ENCODE peak calls at places on chromosomes 7 and 10, in six cellular contexts. T is esophagus muscularis mucosa, L is psoas muscle, O is astrocyte, H is HL-60, R is pancreas. E is an unnamed sample. For H3K27me3, the result is how much of the 10 kb centered on the place peaks cover.

GRCh38 chr7:152760384-152761115 is 998 bp downstream of the ACTR3B start:
- DNase-seq in T (peak), L (no peak), O (no peak), H (peak), R (no peak), E (no peak)

GRCh38 chr7:4017081-4017480 is 665.0 kb upstream of the FOXK1 start:
- DNase-seq in T (no peak), L (no peak), O (no peak), H (no peak), R (no peak), E (no peak)

GRCh38 chr7:55296070-55296469 is 69.1 kb upstream of the LANCL2 start:
- DNase-seq in T (no peak), L (no peak), O (no peak), H (no peak), R (no peak), E (no peak)

GRCh38 chr7:16647435-16647960 is 1.5 kb downstream of the BZW2 start:
- DNase-seq in T (no peak), L (no peak), O (peak), H (no peak), R (no peak), E (no peak)

GRCh38 chr10:113052076-113052830 is 102.2 kb downstream of the TCF7L2 start:
- DNase-seq in T (no peak), L (no peak), O (no peak), H (no peak), R (no peak), E (no peak)

GRCh38 chr7:10940748-10941358 is 32.8 kb upstream of the PHF14 start:
- DNase-seq in T (no peak), L (no peak), O (no peak), H (no peak), R (no peak), E (no peak)

GRCh38 chr7:16550671-16551070 is 24.0 kb downstream of the LRRC72 start:
- DNase-seq in T (no peak), L (no peak), O (no peak), H (no peak), R (no peak), E (no peak)

GRCh38 chr10:71921319-71922027 is 42.7 kb upstream of the CHST3 start:
- DNase-seq in T (no peak), L (peak), O (no peak), H (no peak), R (no peak), E (no peak)

GRCh38 chr10:50937230-50937907 is 51.9 kb upstream of the A1CF start:
- DNase-seq in T (no peak), L (no peak), O (peak), H (no peak), R (no peak), E (no peak)

GRCh38 chr10:6144609-6145413 is 56.0 kb downstream of the RBM17 start:
- DNase-seq in T (peak), L (peak), O (peak), H (peak), R (peak), E (peak)

GRCh38 chr7:116762951-116763350 is 91.0 kb downstream of the MET start:
- DNase-seq in T (no peak), L (no peak), O (no peak), H (no peak), R (no peak), E (no peak)

GRCh38 chr10:89251417-89252224 is at the start of gene LIPA:
- DNase-seq in T (peak), L (peak), O (peak), H (peak), R (peak), E (peak)

GRCh38 chr10:73998623-73999622 is 1.0 kb downstream of the VCL start:
- DNase-seq in T (peak), L (peak), O (peak), H (peak), R (peak), E (no peak)

GRCh38 chr7:41508755-41509154 is 194.1 kb downstream of the INHBA start:
- DNase-seq in T (no peak), L (no peak), O (no peak), H (no peak), R (no peak), E (no peak)

GRCh38 chr10:98560585-98560984 is 113.8 kb upstream of the HPS1 start:
- DNase-seq in T (no peak), L (no peak), O (no peak), H (no peak), R (no peak), E (no peak)

GRCh38 chr7:98598846-98599615 is 18.1 kb upstream of the NPTX2 start:
- DNase-seq in T (no peak), L (no peak), O (no peak), H (no peak), R (no peak), E (no peak)

GRCh38 chr10:5595591-5596590 is 70.5 kb downstream of the ASB13 start:
- DNase-seq in T (no peak), L (no peak), O (peak), H (no peak), R (no peak), E (no peak)

GRCh38 chr7:94355389-94355788 is 39.3 kb upstream of the COL1A2 start:
- DNase-seq in T (no peak), L (no peak), O (peak), H (no peak), R (no peak), E (no peak)

GRCh38 chr10:80772596-80772995 is 234.9 kb downstream of the SH2D4B start:
- DNase-seq in T (no peak), L (no peak), O (no peak), H (no peak), R (no peak), E (no peak)

GRCh38 chr7:98802088-98802780 is 67.6 kb downstream of the TMEM130 start:
- DNase-seq in T (no peak), L (no peak), O (peak), H (peak), R (peak), E (no peak)

GRCh38 chr10:98414578-98414931 is 427 bp downstream of the PYROXD2 start:
- DNase-seq in T (no peak), L (no peak), O (no peak), H (no peak), R (no peak), E (no peak)

GRCh38 chr10:31709028-31709427 is 219.6 kb downstream of the ARHGAP12 start:
- DNase-seq in T (no peak), L (peak), O (no peak), H (no peak), R (no peak), E (no peak)
- TF ChIP-seq CTCF in T (peak), L (peak), O (no peak), H (no peak), R (no peak), E (no peak)

GRCh38 chr7:142792129-142792528 is 21.4 kb downstream of the PRSS2 start:
- DNase-seq in T (no peak), L (no peak), O (no peak), H (no peak), R (no peak), E (no peak)

GRCh38 chr7:142788303-142789286 is 17.8 kb downstream of the PRSS2 start:
- DNase-seq in T (no peak), L (no peak), O (no peak), H (no peak), R (no peak), E (no peak)

GRCh38 chr7:142790565-142790964 is 19.8 kb downstream of the PRSS2 start:
- DNase-seq in T (no peak), L (no peak), O (no peak), H (no peak), R (no peak), E (no peak)

GRCh38 chr7:142791502-142791901 is 20.7 kb downstream of the PRSS2 start:
- DNase-seq in T (no peak), L (no peak), O (no peak), H (no peak), R (no peak), E (no peak)

GRCh38 chr7:142790056-142790455 is 19.3 kb downstream of the PRSS2 start:
- DNase-seq in T (no peak), L (no peak), O (no peak), H (no peak), R (no peak), E (no peak)
- H3K27me3 ChIP-seq in T (under half), L (under half), O (under half), H (under half), R (under half), E (under half)

DNA sequence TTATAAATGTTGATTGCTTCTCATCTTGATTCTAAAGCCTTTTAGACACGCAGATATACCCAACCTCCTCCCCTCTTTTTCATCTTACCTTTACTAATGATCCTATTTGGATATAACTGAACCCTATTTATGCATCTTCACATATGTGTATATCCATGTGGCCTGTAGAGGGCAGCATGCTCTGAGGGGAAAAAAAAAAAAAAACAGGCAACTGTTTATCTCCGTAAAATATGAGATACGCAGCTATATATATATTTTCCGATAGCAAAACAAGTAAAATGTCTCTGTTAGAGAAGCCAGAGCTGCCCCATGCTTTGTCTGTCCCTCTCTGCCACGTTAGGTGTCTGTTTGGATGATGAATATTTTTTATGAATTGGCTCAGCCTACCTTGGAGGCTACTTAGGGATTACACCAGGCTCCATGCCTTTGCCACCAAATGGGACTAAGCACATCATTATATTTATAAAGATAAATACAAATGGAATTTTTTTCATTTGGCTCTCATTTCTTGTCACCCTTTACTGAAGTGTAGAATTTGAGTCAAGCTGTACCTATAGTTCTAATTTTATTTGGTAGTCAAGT is 174.8 kb upstream of the FZD1 start:
- DNase-seq in T (no peak), L (no peak), O (peak), H (no peak), R (no peak), E (no peak)
- H3K4me3 ChIP-seq in T (peak), L (peak), O (no peak), H (no peak), R (peak), E (peak)

GRCh38 chr7:105943486-105943885 is 19.6 kb upstream of the CDHR3 start:
- DNase-seq in T (no peak), L (no peak), O (no peak), H (no peak), R (no peak), E (no peak)

GRCh38 chr7:105941596-105941995 is 21.5 kb upstream of the CDHR3 start:
- DNase-seq in T (no peak), L (no peak), O (no peak), H (no peak), R (no peak), E (no peak)

GRCh38 chr7:105937411-105937810 is 25.7 kb upstream of the CDHR3 start:
- DNase-seq in T (no peak), L (no peak), O (no peak), H (no peak), R (no peak), E (no peak)

GRCh38 chr7:105935250-105935649 is 27.8 kb upstream of the CDHR3 start:
- DNase-seq in T (no peak), L (no peak), O (no peak), H (no peak), R (no peak), E (no peak)

DNA sequence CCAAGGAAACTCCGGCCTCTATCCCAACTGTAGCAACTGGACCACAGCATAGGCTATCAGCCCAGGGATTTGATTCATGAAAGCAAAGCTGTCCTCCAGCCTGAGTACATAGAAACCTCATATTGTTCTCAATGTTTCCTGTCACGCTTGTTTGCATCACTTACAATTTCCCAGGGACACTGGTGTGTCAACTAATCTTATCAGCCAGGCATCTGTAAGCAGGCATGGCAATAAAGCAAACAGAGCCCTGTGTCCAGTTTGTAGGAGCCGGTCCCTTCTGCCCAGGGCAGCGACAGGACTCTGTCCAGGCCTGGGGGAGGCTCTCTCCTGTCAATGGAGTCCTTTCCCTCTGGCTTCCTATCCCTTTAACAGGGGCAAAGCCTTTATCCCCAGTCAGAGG is 23.0 kb upstream of the CDHR3 start:
- DNase-seq in T (no peak), L (no peak), O (no peak), H (no peak), R (no peak), E (no peak)
- TF ChIP-seq CTCF in T (no peak), L (no peak), O (no peak), H (no peak), R (no peak), E (no peak)

DNA sequence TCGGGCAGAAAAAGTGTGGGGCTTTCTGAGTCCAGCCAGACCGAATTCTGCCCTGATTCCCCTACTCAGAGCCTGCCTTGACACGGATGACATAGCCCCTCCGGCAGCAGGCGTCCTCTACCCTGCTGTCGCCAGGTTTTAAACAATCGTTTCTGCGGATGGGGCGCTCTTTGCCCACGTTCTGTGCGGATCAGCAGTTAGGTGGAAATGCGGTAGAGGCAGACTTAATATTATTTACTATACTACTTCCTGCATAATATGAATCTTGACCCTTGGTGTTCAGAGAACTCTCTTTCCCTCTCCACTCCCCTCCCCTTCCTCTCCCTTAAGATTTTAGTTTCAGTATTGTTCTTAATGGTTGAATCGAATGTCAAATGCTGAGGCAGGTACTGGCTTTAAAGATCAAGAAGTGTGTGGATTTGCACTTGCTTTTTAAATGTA is 2.4 kb downstream of the GATA3 start:
- DNase-seq in T (no peak), L (peak), O (no peak), H (no peak), R (no peak), E (no peak)
- H3K27me3 ChIP-seq in T (under half), L (under half), O (under half), H (under half), R (under half), E (under half)

DNA sequence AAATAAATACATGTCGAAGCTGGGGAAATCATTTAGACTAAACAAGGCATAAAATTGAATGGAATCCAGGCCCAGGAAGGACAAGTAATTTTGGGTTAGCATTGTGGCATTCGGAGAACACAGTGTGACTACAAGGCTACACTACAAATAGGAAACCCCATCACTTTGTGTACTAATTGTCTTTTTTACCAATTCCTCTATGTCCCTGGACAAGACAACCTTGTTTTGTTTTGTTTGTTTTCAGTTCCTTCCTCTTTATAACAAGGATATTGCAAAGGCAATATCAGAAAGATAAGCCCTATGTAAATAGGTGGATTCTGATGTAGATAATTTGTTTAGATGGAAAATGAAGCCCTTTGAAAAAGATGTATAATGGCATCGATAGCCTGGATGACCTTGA is 215.9 kb upstream of the MKLN1 start:
- DNase-seq in T (no peak), L (no peak), O (no peak), H (no peak), R (no peak), E (no peak)
- H3K4me3 ChIP-seq in T (no peak), L (peak), O (no peak), H (no peak), R (peak), E (no peak)

DNA sequence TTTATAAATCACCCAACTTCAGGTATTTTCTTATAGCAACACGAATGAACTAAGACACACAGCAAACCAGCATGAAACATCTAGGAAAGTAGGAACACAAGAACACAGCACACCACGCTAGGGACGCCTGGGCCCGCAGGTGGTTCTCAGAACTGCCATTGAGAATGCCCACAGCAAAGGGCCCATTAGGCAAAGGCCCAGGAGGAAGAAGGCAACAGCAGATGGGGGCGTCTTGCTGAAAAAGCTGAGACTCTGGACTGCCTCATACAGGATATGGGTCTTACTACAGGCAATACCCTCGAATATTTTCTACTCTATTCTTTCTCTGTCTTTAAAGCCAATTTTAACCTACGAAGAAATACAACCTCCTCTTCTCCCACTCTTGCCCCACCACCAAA is 77.3 kb downstream of the PARD3 start:
- DNase-seq in T (no peak), L (no peak), O (no peak), H (no peak), R (no peak), E (no peak)
- TF ChIP-seq CTCF in T (no peak), L (no peak), O (no peak), H (no peak), R (no peak), E (no peak)

GRCh38 chr10:23198940-23199767 is 7.0 kb downstream of the PTF1A start:
- DNase-seq in T (peak), L (no peak), O (no peak), H (no peak), R (peak), E (no peak)
- H3K27me3 ChIP-seq in T (under half), L (under half), O (half or more), H (under half), R (under half), E (under half)

E was measured in esophagus squamous epithelium.